ENCODE peak calls at places on chromosomes 2 and 18, in seven cellular contexts. Y is effector memory CD4-positive, alpha-beta T cell; V is Peyer's patch; W is IMR-90; I is fibroblast of lung; J is SK-N-SH; G is mammary epithelial cell. M is an unnamed sample. For H3K36me3 and H3K27me3, the result is how much of the 10 kb centered on the place peaks cover.

GRCh38 chr18:55228191-55228590 is 268.9 kb upstream of the CCDC68 start:
- DNase-seq in Y (no peak), V (no peak), W (peak), I (peak), J (no peak), G (no peak), M (peak)

GRCh38 chr2:102141915-102142828 is at the start of gene IL1R1:
- DNase-seq in Y (no peak), V (peak), W (peak), I (peak), J (peak), G (peak), M (peak)

GRCh38 chr2:202172439-202173191 is 65.8 kb downstream of the SUMO1 start:
- DNase-seq in Y (no peak), V (no peak), W (peak), I (peak), J (no peak), G (no peak), M (no peak)

GRCh38 chr2:111178730-111179405 is 58.2 kb downstream of the BCL2L11 start:
- DNase-seq in Y (no peak), V (no peak), W (peak), I (peak), J (no peak), G (peak), M (no peak)

GRCh38 chr2:47907097-47907781 is 941 bp upstream of the FBXO11 start:
- DNase-seq in Y (peak), V (no peak), W (no peak), I (no peak), J (no peak), G (no peak), M (no peak)

GRCh38 chr18:46388295-46388694 is 268.7 kb downstream of the LOXHD1 start:
- DNase-seq in Y (no peak), V (no peak), W (no peak), I (no peak), J (no peak), G (peak), M (no peak)

GRCh38 chr2:38187416-38188127 is 111.6 kb upstream of the CYP1B1 start:
- DNase-seq in Y (no peak), V (no peak), W (peak), I (peak), J (no peak), G (peak), M (no peak)

GRCh38 chr2:25122367-25122766 is 46.0 kb downstream of the POMC start:
- DNase-seq in Y (no peak), V (no peak), W (no peak), I (no peak), J (no peak), G (no peak), M (no peak)

GRCh38 chr2:105102963-105103421 is 65.1 kb downstream of the MRPS9 start:
- DNase-seq in Y (no peak), V (no peak), W (peak), I (peak), J (no peak), G (peak), M (peak)

GRCh38 chr2:158004131-158004530 is 97.5 kb upstream of the UPP2 start:
- DNase-seq in Y (no peak), V (no peak), W (no peak), I (peak), J (no peak), G (peak), M (no peak)

GRCh38 chr2:66696374-66696773 is 261.4 kb downstream of the MEIS1 start:
- DNase-seq in Y (no peak), V (no peak), W (no peak), I (no peak), J (no peak), G (no peak), M (no peak)

GRCh38 chr2:216189410-216189809 is 80.3 kb downstream of the XRCC5 start:
- DNase-seq in Y (no peak), V (no peak), W (peak), I (peak), J (no peak), G (peak), M (no peak)

GRCh38 chr2:238267884-238268680 is 20.3 kb downstream of the PER2 start:
- DNase-seq in Y (no peak), V (no peak), W (no peak), I (no peak), J (no peak), G (peak), M (no peak)

GRCh38 chr18:41353726-41354125 is 601.3 kb upstream of the PIK3C3 start:
- DNase-seq in Y (no peak), V (no peak), W (no peak), I (no peak), J (no peak), G (no peak), M (no peak)

GRCh38 chr2:215060851-215061541 is 77.4 kb downstream of the ABCA12 start:
- DNase-seq in Y (no peak), V (no peak), W (no peak), I (no peak), J (peak), G (no peak), M (no peak)

GRCh38 chr2:23414876-23415275 is 29.9 kb downstream of the KLHL29 start:
- DNase-seq in Y (no peak), V (no peak), W (peak), I (no peak), J (peak), G (no peak), M (peak)

GRCh38 chr2:111121028-111121872 is 536 bp downstream of the BCL2L11 start:
- DNase-seq in Y (peak), V (peak), W (no peak), I (peak), J (peak), G (peak), M (peak)

GRCh38 chr2:71546777-71547281 is 93.5 kb downstream of the DYSF start:
- DNase-seq in Y (no peak), V (no peak), W (no peak), I (no peak), J (no peak), G (no peak), M (peak)

GRCh38 chr18:28457784-28458183 is 280.9 kb upstream of the CDH2 start:
- DNase-seq in Y (no peak), V (no peak), W (no peak), I (no peak), J (no peak), G (no peak), M (no peak)

GRCh38 chr18:31478688-31479087 is 19.3 kb upstream of the DSG2 start:
- DNase-seq in Y (no peak), V (no peak), W (no peak), I (no peak), J (no peak), G (no peak), M (no peak)

GRCh38 chr2:70975237-70975636 is 3.2 kb upstream of the ANKRD53 start:
- DNase-seq in Y (no peak), V (no peak), W (no peak), I (no peak), J (no peak), G (no peak), M (peak)

GRCh38 chr2:147756103-147756502 is 88.7 kb upstream of the ACVR2A start:
- DNase-seq in Y (no peak), V (no peak), W (no peak), I (no peak), J (no peak), G (no peak), M (no peak)

GRCh38 chr2:226524381-226524843 is 275.2 kb downstream of the IRS1 start:
- DNase-seq in Y (no peak), V (no peak), W (peak), I (peak), J (no peak), G (peak), M (no peak)

GRCh38 chr2:218261424-218262273 is 834 bp downstream of the GPBAR1 start:
- DNase-seq in Y (no peak), V (no peak), W (no peak), I (no peak), J (no peak), G (no peak), M (peak)

GRCh38 chr2:176291768-176292393 is 22.6 kb downstream of the MTX2 start:
- DNase-seq in Y (no peak), V (no peak), W (no peak), I (no peak), J (no peak), G (no peak), M (no peak)

GRCh38 chr18:24536326-24536725 is 75.9 kb downstream of the HRH4 start:
- DNase-seq in Y (no peak), V (no peak), W (no peak), I (no peak), J (no peak), G (no peak), M (no peak)

GRCh38 chr18:2293109-2293839 is 278.0 kb downstream of the METTL4 start:
- DNase-seq in Y (no peak), V (no peak), W (no peak), I (no peak), J (no peak), G (no peak), M (no peak)

GRCh38 chr2:70088508-70089219 is 1.4 kb downstream of the PCBP1 start:
- DNase-seq in Y (no peak), V (no peak), W (peak), I (peak), J (peak), G (no peak), M (no peak)

GRCh38 chr2:151097118-151097517 is 164.5 kb downstream of the RBM43 start:
- DNase-seq in Y (no peak), V (no peak), W (peak), I (peak), J (no peak), G (no peak), M (no peak)

GRCh38 chr18:51621103-51621969 is 423.9 kb upstream of the MEX3C start:
- DNase-seq in Y (no peak), V (no peak), W (no peak), I (peak), J (peak), G (peak), M (peak)

GRCh38 chr2:20366672-20367116 is 16.1 kb upstream of the PUM2 start:
- DNase-seq in Y (no peak), V (no peak), W (peak), I (no peak), J (no peak), G (peak), M (no peak)

GRCh38 chr2:185012643-185013042 is 414.3 kb downstream of the ZNF804A start:
- DNase-seq in Y (no peak), V (no peak), W (peak), I (peak), J (no peak), G (peak), M (no peak)

GRCh38 chr2:224832207-224832606 is 116.0 kb upstream of the CCDC195 start:
- DNase-seq in Y (no peak), V (no peak), W (peak), I (no peak), J (peak), G (no peak), M (no peak)

DNA sequence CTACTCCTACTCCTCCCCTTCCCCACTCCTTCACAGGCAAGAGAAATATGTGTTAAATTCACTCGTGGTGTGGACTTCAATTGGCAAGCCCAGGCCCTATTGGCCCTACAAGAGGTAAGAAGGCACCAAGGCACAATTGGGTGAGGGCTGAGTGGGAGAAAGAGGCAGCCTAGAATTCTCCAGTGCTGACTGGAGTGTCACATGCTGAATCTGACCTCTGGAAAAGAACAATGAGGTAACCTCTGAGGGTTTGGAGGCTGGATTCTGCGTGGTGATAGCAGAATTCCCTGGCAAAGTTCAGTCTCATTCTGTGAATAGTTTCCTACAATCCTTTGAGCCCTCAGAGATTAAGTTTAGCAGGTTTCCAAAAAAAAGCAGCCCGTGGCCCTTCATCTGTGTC is 6.9 kb downstream of the CENPA start:
- DNase-seq in Y (no peak), V (no peak), W (peak), I (peak), J (no peak), G (no peak), M (no peak)
- H3K36me3 ChIP-seq in Y (under half), V (under half), W (under half), I (under half), J (under half), G (under half), M (under half)

DNA sequence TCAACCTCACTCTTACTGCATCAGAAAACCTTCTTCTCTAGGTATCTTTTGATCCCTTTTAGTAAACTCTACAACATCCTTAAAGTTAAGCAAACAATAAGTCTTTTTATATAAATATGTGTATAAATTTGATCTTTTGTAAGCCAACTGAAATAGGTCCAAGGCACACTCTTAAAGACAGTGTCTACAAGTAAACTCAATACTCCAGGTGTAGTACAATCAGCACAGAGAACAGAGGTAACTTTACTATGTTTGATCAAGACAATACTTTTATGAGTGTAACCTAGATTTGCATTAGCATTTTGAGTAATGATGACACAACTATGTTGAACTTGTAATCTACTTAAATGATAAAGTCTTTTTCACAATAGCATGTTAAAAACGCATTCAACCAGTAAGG is 593.1 kb upstream of the CHAC2 start:
- DNase-seq in Y (no peak), V (no peak), W (no peak), I (no peak), J (no peak), G (no peak), M (no peak)
- H3K4me3 ChIP-seq in Y (no peak), V (no peak), W (no peak), I (no peak), J (no peak), G (no peak), M (no peak)

DNA sequence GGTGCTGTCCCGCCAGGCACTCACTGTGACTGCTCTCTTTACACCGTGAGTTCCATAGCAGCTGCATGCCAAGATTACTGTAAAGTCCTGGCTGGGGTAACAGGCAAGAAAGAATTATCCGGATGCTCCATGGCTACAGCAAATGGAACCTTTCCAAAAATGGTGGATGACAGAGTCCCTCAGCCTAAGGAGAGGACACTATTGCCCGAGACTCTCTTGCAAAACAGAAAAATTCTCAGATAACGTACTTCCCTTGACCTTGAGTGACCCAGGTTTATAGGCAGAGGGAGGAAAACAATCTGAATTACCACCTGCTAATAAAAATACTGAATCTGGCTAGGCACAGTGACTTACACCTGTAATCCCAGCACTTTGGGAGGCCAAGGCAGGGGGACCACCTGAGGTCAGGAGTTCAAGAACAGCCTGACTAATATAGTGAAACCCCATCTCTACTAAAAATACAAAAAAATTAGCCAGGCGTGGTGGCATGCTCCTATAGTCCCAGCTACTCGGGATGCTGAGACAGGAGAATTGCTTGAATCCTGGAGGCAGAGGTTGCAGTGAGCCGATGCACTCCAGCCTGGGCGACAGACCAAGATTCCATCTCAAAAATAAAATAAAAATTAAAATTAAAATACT is 4.5 kb downstream of the CYS1 start:
- DNase-seq in Y (no peak), V (no peak), W (no peak), I (no peak), J (no peak), G (no peak), M (no peak)
- H3K27me3 ChIP-seq in Y (under half), V (under half), W (under half), I (under half), J (under half), G (under half), M (under half)

GRCh38 chr2:113876503-113877387 is 13.1 kb upstream of the ACTR3 start:
- DNase-seq in Y (peak), V (peak), W (no peak), I (peak), J (no peak), G (peak), M (peak)

GRCh38 chr2:113872201-113872600 is 17.7 kb upstream of the ACTR3 start:
- DNase-seq in Y (no peak), V (no peak), W (peak), I (peak), J (no peak), G (no peak), M (no peak)

GRCh38 chr2:113869253-113869652 is 20.6 kb upstream of the ACTR3 start:
- DNase-seq in Y (no peak), V (no peak), W (peak), I (no peak), J (no peak), G (no peak), M (no peak)

GRCh38 chr2:113877651-113878594 is 12.0 kb upstream of the ACTR3 start:
- DNase-seq in Y (no peak), V (no peak), W (peak), I (peak), J (peak), G (peak), M (no peak)

GRCh38 chr2:113873867-113874266 is 16.0 kb upstream of the ACTR3 start:
- DNase-seq in Y (no peak), V (no peak), W (no peak), I (no peak), J (no peak), G (no peak), M (no peak)
- H3K36me3 ChIP-seq in Y (under half), V (under half), W (under half), I (under half), J (under half), G (under half), M (under half)

DNA sequence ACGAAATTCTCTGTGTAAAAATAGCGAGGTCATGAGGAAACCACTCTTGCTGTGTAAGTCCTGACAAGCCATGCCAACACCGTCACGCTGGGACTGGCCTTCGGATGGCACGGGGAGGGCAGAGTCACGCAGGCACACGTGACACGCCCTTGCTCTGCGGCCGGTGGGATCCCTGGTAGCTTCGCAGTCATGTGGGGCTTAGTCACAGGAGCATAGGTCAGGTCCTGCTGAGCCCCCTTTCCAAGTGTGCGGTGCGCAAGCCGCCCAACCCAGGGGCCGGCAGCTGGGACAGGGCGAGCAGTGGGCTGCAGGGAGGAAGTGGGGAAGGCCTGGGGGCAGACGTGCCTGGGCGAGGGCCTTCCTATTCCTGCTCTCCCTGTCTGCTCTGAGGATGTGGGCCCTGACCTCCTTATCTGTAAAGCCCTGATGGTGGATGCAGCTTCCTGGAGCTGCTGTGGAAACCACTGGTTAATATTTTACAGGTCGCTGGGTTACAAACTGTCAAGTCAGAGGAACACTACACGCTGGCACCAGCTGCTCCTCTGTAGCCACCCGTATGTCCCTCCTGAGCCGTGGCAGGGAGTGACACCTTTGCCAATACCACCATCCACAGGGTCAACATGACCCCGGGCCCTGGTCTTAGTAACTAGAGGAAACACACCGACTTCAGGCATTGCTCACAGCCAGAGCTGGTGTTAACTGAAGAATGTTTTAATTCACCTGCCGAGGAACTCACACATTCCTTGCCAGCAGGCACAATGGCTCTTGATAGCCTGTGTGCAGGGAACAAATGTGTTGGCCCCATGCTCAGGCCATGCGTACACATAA is 17.8 kb downstream of the MBP start:
- DNase-seq in Y (no peak), V (peak), W (peak), I (peak), J (no peak), G (peak), M (no peak)
- H3K4me3 ChIP-seq in Y (no peak), V (peak), W (no peak), I (no peak), J (no peak), G (no peak), M (no peak)

M was measured in H7.